ENCODE peak calls at places on chromosomes 2 and 18, in five cellular contexts. S, O, Q, A and Z are unnamed samples.

GRCh38 chr2:20525041-20526035 is 78.5 kb downstream of the RHOB start:
- DNase-seq in A (peak; percentile 55), O (peak; percentile 28), S (no peak), Q (peak; percentile 48), Z (no peak)

GRCh38 chr2:235230809-235231601 is 262.8 kb upstream of the AGAP1 start:
- DNase-seq in O (no peak), Q (no peak), S (no peak), A (no peak), Z (no peak)

GRCh38 chr2:191657977-191658376 is 20.0 kb upstream of the NABP1 start:
- DNase-seq in A (no peak), S (no peak), O (no peak), Q (no peak), Z (no peak)

GRCh38 chr2:205772983-205773382 is 90.7 kb downstream of the NRP2 start:
- DNase-seq in S (no peak), A (no peak), O (no peak), Q (no peak), Z (no peak)

GRCh38 chr2:238159676-238160205 is 971 bp downstream of the ERFE start:
- DNase-seq in A (no peak), O (no peak), S (no peak), Q (no peak), Z (no peak)

GRCh38 chr2:222024934-222025890 is 273.6 kb downstream of the PAX3 start:
- DNase-seq in A (peak; percentile 57), S (no peak), O (no peak), Q (no peak), Z (no peak)

GRCh38 chr2:41881249-41881648 is 166.6 kb upstream of the PKDCC start:
- DNase-seq in A (no peak), Q (no peak), S (no peak), O (no peak), Z (no peak)

GRCh38 chr2:9276074-9276473 is 69.5 kb downstream of the ASAP2 start:
- DNase-seq in A (no peak), Q (no peak), S (no peak), O (no peak), Z (no peak)

GRCh38 chr2:36482576-36483214 is 115.3 kb downstream of the FEZ2 start:
- DNase-seq in S (no peak), Q (no peak), O (no peak), A (peak; percentile 61), Z (no peak)

GRCh38 chr2:19048593-19049264 is 309.7 kb downstream of the OSR1 start:
- DNase-seq in S (peak; percentile 55), Q (no peak), A (peak; percentile 77), O (no peak), Z (no peak)
- TF ChIP-seq POLR2A in S (no peak), Q (no peak), A (no peak), O (no peak), Z (no peak)

GRCh38 chr2:239251971-239252370 is 148.8 kb downstream of the HDAC4 start:
- DNase-seq in Q (no peak), S (no peak), A (no peak), O (no peak), Z (no peak)
- TF ChIP-seq POLR2A in Q (no peak), S (no peak), A (no peak), O (no peak), Z (no peak)

GRCh38 chr2:219206442-219207253 is at the start of gene ZFAND2B:
- DNase-seq in Q (peak; percentile 99), A (peak; percentile 91), O (peak; percentile 94), S (peak; percentile 94), Z (peak; percentile 94)
- TF ChIP-seq POLR2A in Q (peak; percentile 96), A (peak; percentile 96), O (peak; percentile 90), S (peak; percentile 77), Z (peak; percentile 90)

DNA sequence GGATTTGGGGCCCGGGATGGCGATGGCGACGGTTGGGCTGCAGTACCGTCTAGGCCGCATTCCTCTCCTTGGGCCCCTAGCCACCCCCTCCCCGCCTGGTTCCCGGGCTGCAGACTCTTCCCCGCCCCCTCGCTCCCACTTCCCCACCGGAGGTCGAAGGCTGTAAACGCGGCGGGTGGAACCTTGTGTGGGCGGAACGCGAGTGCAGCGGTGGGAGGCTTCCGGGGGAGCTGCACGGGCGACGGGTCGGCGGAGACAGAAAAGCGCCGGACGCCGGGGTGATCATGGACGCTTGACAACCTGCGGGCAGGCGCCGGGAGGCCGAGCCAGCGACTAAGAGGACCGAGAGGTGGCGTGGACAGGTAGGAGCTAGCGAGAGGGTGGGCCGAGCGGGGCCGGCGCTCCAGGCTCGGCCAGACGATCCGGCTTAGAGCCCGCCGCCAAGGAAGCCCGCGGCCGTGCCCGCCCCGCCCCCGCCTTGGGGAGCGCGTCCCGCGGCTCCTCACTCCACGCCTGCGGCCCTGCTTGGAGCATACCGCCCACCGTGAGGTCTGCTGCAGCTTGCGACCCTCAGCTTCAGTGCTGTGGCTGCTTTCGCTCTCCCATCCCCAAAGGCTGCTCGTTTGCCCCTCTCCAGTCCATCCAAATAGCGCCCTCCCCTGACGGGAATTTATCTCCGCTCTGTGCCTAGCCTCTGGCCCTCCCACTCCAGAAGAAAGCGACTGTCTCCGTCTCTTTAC is at the start of gene COPS7B:
- DNase-seq in Q (peak; percentile 84), A (peak; percentile 88), O (peak; percentile 60), S (peak; percentile 78), Z (peak; percentile 60)
- TF ChIP-seq POLR2A in Q (peak; percentile 48), A (peak; percentile 37), O (peak; percentile 67), S (no peak), Z (peak; percentile 40)

GRCh38 chr2:178496049-178496448 is 15.8 kb downstream of the PLEKHA3 start:
- DNase-seq in Q (no peak), O (no peak), A (no peak), S (no peak), Z (no peak)
- TF ChIP-seq POLR2A in Q (no peak), O (no peak), A (no peak), S (no peak), Z (no peak)

DNA sequence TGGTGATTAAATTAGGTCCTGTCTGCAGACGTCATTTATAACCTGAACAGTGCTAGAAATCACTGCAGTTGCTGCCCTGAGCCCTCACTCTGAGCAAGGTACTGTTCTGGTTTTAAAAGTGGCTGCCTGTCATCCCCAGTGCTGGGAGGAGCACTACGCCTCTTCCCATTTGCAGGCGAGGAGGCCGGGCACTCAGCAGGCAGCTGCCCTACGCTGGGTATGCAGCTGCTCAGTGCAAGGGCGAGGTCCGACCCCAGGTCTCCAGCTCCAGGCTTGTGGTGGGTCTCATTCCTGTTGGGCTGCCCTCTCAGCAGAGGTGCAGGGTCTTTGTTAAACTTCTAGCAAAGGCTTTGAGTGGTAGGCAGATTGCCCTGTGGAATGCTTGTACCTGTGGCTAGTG is 15.7 kb downstream of the CNDP2 start:
- DNase-seq in S (no peak), O (no peak), Q (no peak), A (no peak), Z (no peak)
- TF ChIP-seq POLR2A in S (no peak), O (no peak), Q (no peak), A (no peak), Z (no peak)